ENCODE peak calls at places on chromosomes 6 and 20, in ten cellular contexts. S is uterus; U is lung; Y is effector memory CD4-positive, alpha-beta T cell; Z is mammary epithelial cell; D is psoas muscle; A is naive thymus-derived CD4-positive, alpha-beta T cell; I is stomach; P is DND-41; M is CD8-positive, alpha-beta T cell. W is an unnamed sample. For H3K4me1, the result is how much of the 10 kb centered on the place peaks cover.

GRCh38 chr6:51536728-51537127 is 550.7 kb downstream of the PKHD1 start:
- DNase-seq in S (no peak), U (no peak), Y (no peak), Z (no peak), D (no peak), A (no peak), I (no peak), P (no peak), M (no peak), W (no peak)

GRCh38 chr6:5995705-5996686 is 10.7 kb downstream of the NRN1 start:
- DNase-seq in S (peak), U (peak), Y (no peak), Z (peak), D (peak), A (no peak), I (no peak), P (peak), M (no peak), W (no peak)

GRCh38 chr6:17865798-17866725 is 121.4 kb downstream of the KIF13A start:
- DNase-seq in S (peak), U (peak), Y (no peak), Z (peak), D (peak), A (no peak), I (peak), P (no peak), M (no peak), W (no peak)

GRCh38 chr20:50342638-50343102 is 152.0 kb downstream of the CEBPB start:
- DNase-seq in S (no peak), U (no peak), Y (no peak), Z (no peak), D (no peak), A (no peak), I (no peak), P (no peak), M (no peak), W (no peak)

GRCh38 chr6:52375780-52376556 is 14.0 kb downstream of the PAQR8 start:
- DNase-seq in S (no peak), U (no peak), Y (no peak), Z (no peak), D (no peak), A (no peak), I (no peak), P (no peak), M (no peak), W (no peak)

GRCh38 chr6:110590821-110591351 is 114.5 kb upstream of the SLC22A16 start:
- DNase-seq in S (no peak), U (no peak), Y (no peak), Z (peak), D (no peak), A (no peak), I (no peak), P (no peak), M (no peak), W (no peak)

GRCh38 chr6:151506761-151507160 is 12.9 kb downstream of the CCDC170 start:
- DNase-seq in S (no peak), U (no peak), Y (no peak), Z (no peak), D (no peak), A (no peak), I (no peak), P (no peak), M (no peak), W (no peak)

GRCh38 chr20:32585011-32585518 is at the start of gene NOL4L:
- DNase-seq in S (peak), U (no peak), Y (peak), Z (peak), D (no peak), A (no peak), I (peak), P (peak), M (peak), W (peak)

GRCh38 chr20:17558154-17558940 is 11.5 kb upstream of the DSTN start:
- DNase-seq in S (peak), U (peak), Y (no peak), Z (peak), D (no peak), A (no peak), I (peak), P (no peak), M (no peak), W (peak)

GRCh38 chr6:87917861-87918260 is 129.8 kb upstream of the SPACA1 start:
- DNase-seq in S (no peak), U (no peak), Y (no peak), Z (no peak), D (no peak), A (no peak), I (no peak), P (no peak), M (no peak), W (no peak)

GRCh38 chr6:22873531-22874136 is 304.3 kb downstream of the HDGFL1 start:
- DNase-seq in S (peak), U (no peak), Y (no peak), Z (peak), D (no peak), A (no peak), I (no peak), P (no peak), M (no peak), W (peak)

GRCh38 chr6:69706724-69707123 is 90.1 kb downstream of the LMBRD1 start:
- DNase-seq in S (no peak), U (no peak), Y (no peak), Z (no peak), D (no peak), A (no peak), I (no peak), P (no peak), M (no peak), W (no peak)

GRCh38 chr6:137210903-137211302 is 8.3 kb downstream of the IFNGR1 start:
- DNase-seq in S (no peak), U (no peak), Y (no peak), Z (no peak), D (no peak), A (no peak), I (no peak), P (no peak), M (no peak), W (peak)

GRCh38 chr6:108039681-108040080 is 34.9 kb downstream of the OSTM1 start:
- DNase-seq in S (no peak), U (no peak), Y (no peak), Z (no peak), D (no peak), A (no peak), I (no peak), P (no peak), M (no peak), W (no peak)

GRCh38 chr6:159075506-159076100 is 30.8 kb upstream of the TAGAP start:
- DNase-seq in S (no peak), U (no peak), Y (no peak), Z (no peak), D (no peak), A (no peak), I (no peak), P (peak), M (no peak), W (no peak)

GRCh38 chr6:35534396-35535170 is 21.9 kb upstream of the TULP1 start:
- DNase-seq in S (peak), U (no peak), Y (no peak), Z (no peak), D (no peak), A (no peak), I (no peak), P (peak), M (no peak), W (peak)

GRCh38 chr20:32507998-32508774 is 76.9 kb downstream of the NOL4L start:
- DNase-seq in S (no peak), U (no peak), Y (no peak), Z (no peak), D (no peak), A (no peak), I (no peak), P (no peak), M (no peak), W (no peak)

GRCh38 chr6:3176562-3177355 is 19.4 kb upstream of the TUBB2A start:
- DNase-seq in S (peak), U (no peak), Y (no peak), Z (peak), D (no peak), A (no peak), I (no peak), P (peak), M (no peak), W (no peak)

GRCh38 chr20:63202811-63203526 is 13.0 kb downstream of the YTHDF1 start:
- DNase-seq in S (no peak), U (no peak), Y (no peak), Z (no peak), D (no peak), A (no peak), I (no peak), P (no peak), M (no peak), W (no peak)

GRCh38 chr20:59752704-59753460 is 148.5 kb downstream of the PHACTR3 start:
- DNase-seq in S (no peak), U (no peak), Y (no peak), Z (no peak), D (no peak), A (no peak), I (no peak), P (no peak), M (no peak), W (no peak)

GRCh38 chr6:110430236-110430635 is 14.9 kb upstream of the DDO start:
- DNase-seq in S (no peak), U (no peak), Y (no peak), Z (no peak), D (no peak), A (no peak), I (no peak), P (no peak), M (no peak), W (no peak)

GRCh38 chr6:82365011-82365751 is 1.6 kb downstream of the TPBG start:
- DNase-seq in S (peak), U (no peak), Y (no peak), Z (peak), D (no peak), A (no peak), I (peak), P (no peak), M (no peak), W (peak)

GRCh38 chr20:48703107-48703506 is 124.7 kb downstream of the PREX1 start:
- DNase-seq in S (no peak), U (no peak), Y (no peak), Z (no peak), D (peak), A (no peak), I (peak), P (no peak), M (no peak), W (no peak)

GRCh38 chr20:1840865-1841553 is 54.2 kb upstream of the SIRPA start:
- DNase-seq in S (no peak), U (no peak), Y (no peak), Z (no peak), D (no peak), A (no peak), I (no peak), P (no peak), M (no peak), W (no peak)

GRCh38 chr20:61186771-61187170 is 65.3 kb upstream of the CDH4 start:
- DNase-seq in S (no peak), U (no peak), Y (no peak), Z (no peak), D (no peak), A (no peak), I (no peak), P (no peak), M (no peak), W (peak)

DNA sequence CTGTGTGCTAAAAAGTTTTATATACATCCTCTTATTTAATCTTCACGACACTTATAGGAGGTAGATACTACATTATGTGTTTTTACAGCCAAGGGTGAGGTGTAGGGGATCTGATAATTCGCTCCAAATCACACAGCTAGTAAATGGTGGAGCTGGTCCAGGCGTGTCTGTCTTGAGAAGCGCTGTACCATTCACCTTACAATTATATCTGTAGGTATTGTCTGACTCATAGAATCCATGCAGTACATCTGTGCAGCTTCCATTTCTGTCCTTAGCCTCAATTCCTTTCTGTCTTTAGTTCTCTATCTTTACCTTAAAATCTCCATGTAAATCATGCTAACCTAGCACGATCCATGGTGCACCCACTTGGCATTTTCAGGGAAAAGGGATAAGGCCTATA is 120.7 kb downstream of the CARMIL1 start:
- DNase-seq in S (no peak), U (no peak), Y (no peak), Z (no peak), D (no peak), A (no peak), I (no peak), P (no peak), M (no peak), W (no peak)
- H3K4me3 ChIP-seq in S (no peak), U (no peak), Y (no peak), Z (no peak), D (no peak), A (no peak), I (no peak), P (no peak), M (no peak), W (no peak)

GRCh38 chr20:58690851-58691250 is 1.7 kb upstream of the NPEPL1 start:
- DNase-seq in S (peak), U (no peak), Y (no peak), Z (no peak), D (no peak), A (no peak), I (peak), P (no peak), M (no peak), W (peak)
- H3K27ac ChIP-seq in S (peak), U (peak), Y (no peak), Z (no peak), D (peak), A (peak), I (peak), P (no peak), M (no peak), W (peak)

GRCh38 chr20:57393321-57394086 is 2.3 kb downstream of the RBM38 start:
- DNase-seq in S (peak), U (no peak), Y (no peak), Z (no peak), D (peak), A (no peak), I (no peak), P (no peak), M (no peak), W (no peak)

GRCh38 chr20:57395111-57395959 is 4.1 kb downstream of the RBM38 start:
- DNase-seq in S (peak), U (no peak), Y (no peak), Z (peak), D (peak), A (peak), I (peak), P (no peak), M (no peak), W (peak)

GRCh38 chr20:57392512-57393271 is 1.5 kb downstream of the RBM38 start:
- DNase-seq in S (no peak), U (no peak), Y (peak), Z (no peak), D (peak), A (peak), I (peak), P (peak), M (peak), W (no peak)

GRCh38 chr20:57396212-57396611 is 5.0 kb downstream of the RBM38 start:
- DNase-seq in S (no peak), U (no peak), Y (no peak), Z (no peak), D (peak), A (no peak), I (no peak), P (no peak), M (no peak), W (no peak)

GRCh38 chr20:57394087-57395082 is 3.2 kb downstream of the RBM38 start:
- DNase-seq in S (no peak), U (no peak), Y (no peak), Z (no peak), D (peak), A (no peak), I (no peak), P (no peak), M (no peak), W (no peak)
- H3K4me1 ChIP-seq in S (under half), U (under half), Y (half or more), Z (under half), D (half or more), A (half or more), I (half or more), P (half or more), M (half or more), W (half or more)

GRCh38 chr20:34300809-34301586 is 2.2 kb downstream of the AHCY start:
- DNase-seq in S (no peak), U (no peak), Y (no peak), Z (no peak), D (no peak), A (no peak), I (no peak), P (no peak), M (no peak), W (peak)
- H3K4me3 ChIP-seq in S (no peak), U (no peak), Y (no peak), Z (peak), D (peak), A (no peak), I (no peak), P (peak), M (no peak), W (no peak)

DNA sequence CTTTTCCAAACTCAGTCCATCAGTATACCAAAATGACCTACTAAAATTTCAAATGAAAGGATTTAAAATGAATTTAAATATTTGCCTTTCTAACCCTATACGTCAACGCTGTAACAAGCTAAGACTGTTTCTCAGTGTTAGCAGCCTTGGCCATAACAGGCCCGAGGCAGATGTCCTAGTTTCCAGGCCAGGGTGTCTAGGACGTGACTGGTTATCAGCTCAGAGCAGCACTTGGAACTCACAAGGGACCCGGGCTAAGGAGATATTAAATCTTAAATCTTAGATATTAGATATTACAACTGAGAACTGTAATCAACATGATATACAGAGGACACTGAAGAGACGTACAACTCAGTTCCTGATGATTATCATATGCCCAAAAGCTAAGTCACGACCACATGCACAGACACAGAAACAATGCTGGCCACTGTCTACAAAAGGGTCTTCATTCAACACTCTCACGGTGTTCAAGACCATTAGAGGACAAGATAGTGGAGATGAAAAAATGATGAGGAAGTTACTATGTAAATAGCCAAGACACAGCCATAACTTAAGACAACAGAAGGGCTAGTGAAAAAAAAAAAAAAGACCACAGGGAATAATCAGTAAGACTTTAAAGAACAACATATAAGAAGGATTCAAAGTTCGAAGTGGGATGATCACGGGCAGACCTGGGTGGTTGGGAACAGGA is at the start of gene CLDN20:
- DNase-seq in S (no peak), U (no peak), Y (no peak), Z (no peak), D (no peak), A (no peak), I (no peak), P (no peak), M (no peak), W (no peak)
- H3K27ac ChIP-seq in S (no peak), U (no peak), Y (no peak), Z (peak), D (no peak), A (no peak), I (no peak), P (no peak), M (no peak), W (no peak)

GRCh38 chr6:41580690-41581089 is 34.5 kb downstream of the FOXP4 start:
- DNase-seq in S (no peak), U (no peak), Y (no peak), Z (no peak), D (no peak), A (no peak), I (no peak), P (no peak), M (no peak), W (no peak)
- H3K4me1 ChIP-seq in S (under half), U (under half), Y (under half), Z (under half), D (under half), A (under half), I (half or more), P (under half), M (under half), W (half or more)

DNA sequence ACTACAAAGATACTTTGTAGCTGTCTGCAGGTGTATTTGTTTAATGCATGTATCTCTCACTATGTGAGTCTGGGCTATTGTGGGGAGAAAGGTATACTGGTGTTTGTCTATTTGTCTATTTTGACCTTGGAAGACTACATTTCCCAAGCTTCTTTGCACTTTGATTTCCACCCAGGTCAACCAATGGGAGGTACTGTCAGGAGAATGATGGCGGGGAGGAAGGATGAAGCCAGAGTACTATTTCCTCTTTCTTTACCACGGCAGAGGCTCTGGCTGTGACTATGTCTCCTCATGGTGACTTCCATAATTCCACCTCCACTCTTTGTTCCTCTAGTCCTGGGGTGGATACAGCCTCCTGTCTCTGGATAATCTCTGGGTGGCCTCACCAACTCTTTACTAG is 23.1 kb downstream of the LBP start:
- DNase-seq in S (no peak), U (no peak), Y (no peak), Z (no peak), D (no peak), A (no peak), I (no peak), P (no peak), M (no peak), W (peak)
- H3K4me3 ChIP-seq in S (no peak), U (no peak), Y (no peak), Z (no peak), D (no peak), A (no peak), I (no peak), P (no peak), M (no peak), W (no peak)

W was measured in cardiac muscle cell.